ENCODE peak calls at places on chromosomes 13 and 19, in nine cellular contexts. Y is activated T-cell treated with anti-CD3 and anti-CD28 coated beads for 1 hour; A is effector CD4-positive, alpha-beta T cell; E is AG09319; Q is neural crest cell; I is hippocampal formation; K is IMR-90; W is midbrain; P is cardiac septum. N is an unnamed sample.

GRCh38 chr19:33798701-33799111 is 2.0 kb downstream of the KCTD15 start:
- DNase-seq in K (peak; percentile 27), W (peak; percentile 17), E (no peak), Q (no peak), Y (no peak), A (no peak), P (no peak), I (no peak), N (no peak)

GRCh38 chr19:40139533-40140287 is 49.0 kb upstream of the ZNF780A start:
- DNase-seq in A (no peak), I (peak; percentile 71), Y (no peak), E (peak; percentile 40), P (no peak), K (peak; percentile 63), Q (no peak), W (peak; percentile 58), N (peak; percentile 45)

GRCh38 chr19:47239152-47239551 is 8.2 kb upstream of the BBC3 start:
- DNase-seq in P (no peak), E (no peak), W (no peak), I (no peak), Q (no peak), Y (no peak), A (no peak), K (no peak), N (no peak)

GRCh38 chr19:58554494-58555368 is at the start of gene CHMP2A:
- DNase-seq in A (peak; percentile 97), E (peak; percentile 92), K (peak; percentile 95), W (no peak), I (no peak), P (peak; percentile 99), Q (peak; percentile 97), Y (peak; percentile 98), N (peak; percentile 92)

GRCh38 chr13:75390229-75390628 is 91.7 kb downstream of the TBC1D4 start:
- DNase-seq in W (no peak), K (no peak), I (no peak), Y (no peak), Q (no peak), P (no peak), A (no peak), E (no peak), N (no peak)

GRCh38 chr19:35146746-35147466 is 3.9 kb downstream of the FXYD7 start:
- DNase-seq in P (no peak), W (no peak), K (no peak), E (no peak), Q (no peak), A (no peak), Y (no peak), I (no peak), N (no peak)

GRCh38 chr13:30020726-30021312 is 170.4 kb upstream of the UBL3 start:
- DNase-seq in K (peak; percentile 57), W (no peak), E (no peak), Q (no peak), P (no peak), Y (no peak), I (no peak), A (no peak), N (no peak)

GRCh38 chr13:88303605-88304004 is 632.4 kb downstream of the SLITRK5 start:
- DNase-seq in W (no peak), Y (no peak), K (no peak), I (no peak), E (no peak), Q (no peak), A (no peak), P (no peak), N (no peak)

GRCh38 chr13:43005460-43006236 is 13.6 kb upstream of the EPSTI1 start:
- DNase-seq in K (peak; percentile 32), A (no peak), I (no peak), E (no peak), Y (no peak), P (no peak), Q (no peak), W (no peak), N (no peak)

GRCh38 chr13:49746111-49746510 is 46.4 kb downstream of the KPNA3 start:
- DNase-seq in E (no peak), I (no peak), K (no peak), Q (no peak), P (no peak), Y (no peak), A (no peak), W (no peak), N (no peak)

GRCh38 chr13:40528881-40529280 is 137.6 kb downstream of the FOXO1 start:
- DNase-seq in E (no peak), K (no peak), Q (no peak), W (no peak), P (no peak), Y (no peak), I (no peak), A (no peak), N (no peak)

GRCh38 chr13:113998781-113999617 is 25.1 kb upstream of the C13orf46 start:
- DNase-seq in A (no peak), E (no peak), P (no peak), W (no peak), Y (no peak), Q (no peak), K (no peak), I (no peak), N (no peak)

GRCh38 chr19:21569497-21569870 is 64.1 kb downstream of the ZNF429 start:
- DNase-seq in A (peak; percentile 47), W (peak; percentile 81), Q (no peak), Y (peak; percentile 34), I (peak; percentile 50), E (peak; percentile 2), K (no peak), P (no peak), N (no peak)

GRCh38 chr13:72221276-72221962 is 354.4 kb upstream of the DACH1 start:
- DNase-seq in Y (no peak), A (no peak), Q (peak; percentile 12), W (no peak), P (no peak), I (no peak), E (no peak), K (no peak), N (peak; percentile 20)

GRCh38 chr19:8113017-8113416 is 36.4 kb downstream of the FBN3 start:
- DNase-seq in P (no peak), W (no peak), Q (no peak), Y (no peak), K (no peak), E (no peak), I (no peak), A (no peak), N (no peak)

GRCh38 chr13:73096173-73097117 is 37.6 kb downstream of the KLF5 start:
- DNase-seq in A (no peak), Y (no peak), I (no peak), W (no peak), K (peak; percentile 38), E (no peak), Q (no peak), P (no peak), N (no peak)

GRCh38 chr13:72886272-72887062 is 104.5 kb downstream of the PIBF1 start:
- DNase-seq in K (peak; percentile 30), Q (no peak), Y (no peak), P (no peak), I (no peak), E (no peak), W (no peak), A (no peak), N (no peak)

GRCh38 chr19:40687525-40688016 is 2.9 kb downstream of the NUMBL start:
- DNase-seq in I (no peak), Q (no peak), E (peak; percentile 42), K (peak; percentile 86), W (no peak), Y (no peak), A (no peak), P (no peak), N (no peak)

GRCh38 chr13:74077847-74078246 is 56.4 kb downstream of the KLF12 start:
- DNase-seq in I (no peak), Q (no peak), P (no peak), Y (no peak), W (no peak), A (no peak), K (no peak), E (no peak), N (no peak)

GRCh38 chr19:39131255-39131755 is 5.7 kb downstream of the PAK4 start:
- DNase-seq in P (no peak), E (no peak), A (no peak), I (no peak), Q (no peak), K (peak; percentile 35), W (no peak), Y (no peak), N (no peak)

GRCh38 chr19:51959791-51960190 is 26.8 kb downstream of the ZNF350 start:
- DNase-seq in P (no peak), Y (no peak), Q (no peak), E (no peak), I (no peak), K (peak; percentile 42), A (no peak), W (no peak), N (no peak)

N was measured in NCI-H460.